ENCODE peak calls at places on chromosomes 7 and 10, in four cellular contexts. J is right cardiac atrium, T is BJ, U is NCI-H1694. P is an unnamed sample.

GRCh38 chr10:45509491-45509890 is 135.5 kb downstream of the ALOX5 start:
- DNase-seq in U (no peak), T (no peak), J (no peak), P (no peak)

GRCh38 chr10:78756604-78757442 is 311.9 kb upstream of the ZMIZ1 start:
- DNase-seq in J (peak; percentile 85), U (no peak), T (peak; percentile 92), P (no peak)

GRCh38 chr10:43706166-43706565 is 57.5 kb upstream of the ZNF32 start:
- DNase-seq in T (no peak), J (no peak), U (no peak), P (no peak)

GRCh38 chr10:45514283-45515270 is 140.6 kb downstream of the ALOX5 start:
- DNase-seq in T (no peak), U (peak; percentile 65), J (no peak), P (no peak)

GRCh38 chr10:119252051-119252465 is 44.7 kb downstream of the GRK5 start:
- DNase-seq in J (peak; percentile 47), T (no peak), U (no peak), P (no peak)

GRCh38 chr7:95545007-95545615 is 51.2 kb downstream of the PDK4 start:
- DNase-seq in U (no peak), T (peak; percentile 14), J (no peak), P (no peak)

GRCh38 chr7:1610678-1611302 is 41.0 kb upstream of the PSMG3 start:
- DNase-seq in J (no peak), U (no peak), T (no peak), P (no peak)

GRCh38 chr7:148866362-148866761 is 17.7 kb downstream of the EZH2 start:
- DNase-seq in U (no peak), J (no peak), T (no peak), P (no peak)

GRCh38 chr7:7183061-7183832 is 903 bp downstream of the C1GALT1 start:
- DNase-seq in T (no peak), U (no peak), J (peak; percentile 49), P (no peak)

GRCh38 chr7:144854839-144855424 is 19.1 kb upstream of the TPK1 start:
- DNase-seq in J (no peak), T (no peak), U (peak; percentile 44), P (no peak)